ENCODE peak calls at places on chromosomes 4 and X, in six cellular contexts. One of them, this sample, is unnamed.

GRCh38 chr4:165194368-165194767 is 13.0 kb upstream of the KLHL2 start:
- DNase-seq in NCI-H2081: no peak
- DNase-seq in T follicular helper cell: no peak
- DNase-seq in activated CD8-positive, alpha-beta memory T cell treated with anti-CD3 and anti-CD28 coated beads for 48 hours: no peak
- DNase-seq in cardiac fibroblast: no peak
- DNase-seq in GM13977: no peak
- DNase-seq in this sample: no peak

GRCh38 chr4:34422472-34422871 is 1821.8 kb downstream of the ARAP2 start:
- DNase-seq in NCI-H2081: peak
- DNase-seq in T follicular helper cell: no peak
- DNase-seq in activated CD8-positive, alpha-beta memory T cell treated with anti-CD3 and anti-CD28 coated beads for 48 hours: no peak
- DNase-seq in cardiac fibroblast: peak
- DNase-seq in GM13977: no peak
- DNase-seq in this sample: no peak

GRCh38 chr4:119040711-119041185 is 94.9 kb upstream of the MYOZ2 start:
- DNase-seq in NCI-H2081: no peak
- DNase-seq in T follicular helper cell: no peak
- DNase-seq in activated CD8-positive, alpha-beta memory T cell treated with anti-CD3 and anti-CD28 coated beads for 48 hours: no peak
- DNase-seq in cardiac fibroblast: peak
- DNase-seq in GM13977: no peak
- DNase-seq in this sample: no peak

GRCh38 chr4:140052050-140052449 is 101.9 kb downstream of the MAML3 start:
- DNase-seq in NCI-H2081: peak
- DNase-seq in T follicular helper cell: no peak
- DNase-seq in activated CD8-positive, alpha-beta memory T cell treated with anti-CD3 and anti-CD28 coated beads for 48 hours: no peak
- DNase-seq in cardiac fibroblast: peak
- DNase-seq in GM13977: peak
- DNase-seq in this sample: no peak

GRCh38 chr4:26388671-26389070 is 67.9 kb downstream of the RBPJ start:
- DNase-seq in NCI-H2081: no peak
- DNase-seq in T follicular helper cell: no peak
- DNase-seq in activated CD8-positive, alpha-beta memory T cell treated with anti-CD3 and anti-CD28 coated beads for 48 hours: no peak
- DNase-seq in cardiac fibroblast: peak
- DNase-seq in GM13977: no peak
- DNase-seq in this sample: no peak

GRCh38 chrX:80876877-80877276 is 67.2 kb upstream of the BRWD3 start:
- DNase-seq in NCI-H2081: peak
- DNase-seq in T follicular helper cell: no peak
- DNase-seq in activated CD8-positive, alpha-beta memory T cell treated with anti-CD3 and anti-CD28 coated beads for 48 hours: no peak
- DNase-seq in cardiac fibroblast: peak
- DNase-seq in GM13977: peak
- DNase-seq in this sample: no peak

GRCh38 chr4:42150653-42151567 is 1.5 kb downstream of the BEND4 start:
- DNase-seq in NCI-H2081: peak
- DNase-seq in T follicular helper cell: no peak
- DNase-seq in activated CD8-positive, alpha-beta memory T cell treated with anti-CD3 and anti-CD28 coated beads for 48 hours: no peak
- DNase-seq in cardiac fibroblast: no peak
- DNase-seq in GM13977: peak
- DNase-seq in this sample: no peak

GRCh38 chrX:74420194-74421035 is 878 bp upstream of the SLC16A2 start:
- DNase-seq in NCI-H2081: peak
- DNase-seq in T follicular helper cell: no peak
- DNase-seq in activated CD8-positive, alpha-beta memory T cell treated with anti-CD3 and anti-CD28 coated beads for 48 hours: no peak
- DNase-seq in cardiac fibroblast: peak
- DNase-seq in GM13977: no peak
- DNase-seq in this sample: no peak

GRCh38 chrX:40933132-40934078 is 151.8 kb upstream of the USP9X start:
- DNase-seq in NCI-H2081: no peak
- DNase-seq in T follicular helper cell: no peak
- DNase-seq in activated CD8-positive, alpha-beta memory T cell treated with anti-CD3 and anti-CD28 coated beads for 48 hours: no peak
- DNase-seq in cardiac fibroblast: peak
- DNase-seq in GM13977: peak
- DNase-seq in this sample: no peak

GRCh38 chr4:3252831-3253641 is 4.1 kb downstream of the MSANTD1 start:
- DNase-seq in NCI-H2081: no peak
- DNase-seq in T follicular helper cell: no peak
- DNase-seq in activated CD8-positive, alpha-beta memory T cell treated with anti-CD3 and anti-CD28 coated beads for 48 hours: no peak
- DNase-seq in cardiac fibroblast: no peak
- DNase-seq in GM13977: no peak
- DNase-seq in this sample: no peak

GRCh38 chr4:46073778-46074177 is 50.1 kb downstream of the GABRG1 start:
- DNase-seq in NCI-H2081: no peak
- DNase-seq in T follicular helper cell: no peak
- DNase-seq in activated CD8-positive, alpha-beta memory T cell treated with anti-CD3 and anti-CD28 coated beads for 48 hours: no peak
- DNase-seq in cardiac fibroblast: no peak
- DNase-seq in GM13977: no peak
- DNase-seq in this sample: no peak

GRCh38 chr4:15600176-15600575 is 55.0 kb downstream of the FBXL5 start:
- DNase-seq in NCI-H2081: no peak
- DNase-seq in T follicular helper cell: no peak
- DNase-seq in activated CD8-positive, alpha-beta memory T cell treated with anti-CD3 and anti-CD28 coated beads for 48 hours: no peak
- DNase-seq in cardiac fibroblast: no peak
- DNase-seq in GM13977: no peak
- DNase-seq in this sample: no peak

GRCh38 chr4:110988741-110989140 is 365.9 kb upstream of the PITX2 start:
- DNase-seq in NCI-H2081: no peak
- DNase-seq in T follicular helper cell: no peak
- DNase-seq in activated CD8-positive, alpha-beta memory T cell treated with anti-CD3 and anti-CD28 coated beads for 48 hours: no peak
- DNase-seq in cardiac fibroblast: no peak
- DNase-seq in GM13977: no peak
- DNase-seq in this sample: no peak